ENCODE peak calls at places on chromosome 4, in ten cellular contexts. S is MG63; M is fibroblast of the conjunctiva; G is suprapubic skin; A is HT-29; I is hypothalamus; X is activated naive CD8-positive, alpha-beta T cell treated with anti-CD3 and anti-CD28 coated beads, Interleukin-2, amount 50 U/mL, for 24 hours; L is stimulated activated naive CD8-positive, alpha-beta T cell treated with anti-CD3 and anti-CD28 coated beads, Interleukin-15, Interleukin-2, amounts not matched to agents 100 U/mL and 50 U/mL, for 24 hours; E is nephron progenitor cell; Z is H54. B is an unnamed sample.

GRCh38 chr4:153785830-153786721 is 2.8 kb downstream of the SFRP2 start:
- DNase-seq in G (no peak), I (no peak), E (no peak), M (no peak), X (no peak), A (peak), S (no peak), L (no peak), Z (peak), B (no peak)

GRCh38 chr4:35952751-35953150 is 291.6 kb downstream of the ARAP2 start:
- DNase-seq in A (no peak), M (no peak), X (no peak), I (no peak), E (no peak), G (no peak), S (no peak), L (no peak), Z (no peak), B (no peak)

GRCh38 chr4:163111588-163111987 is 55.1 kb downstream of the NAF1 start:
- DNase-seq in A (no peak), G (no peak), M (no peak), Z (no peak), E (no peak), I (no peak), L (no peak), S (no peak), X (no peak), B (no peak)

GRCh38 chr4:56460085-56460484 is 7.3 kb upstream of the SRP72 start:
- DNase-seq in E (no peak), L (no peak), A (no peak), G (no peak), I (no peak), Z (no peak), S (no peak), M (no peak), X (no peak), B (no peak)

GRCh38 chr4:144295286-144295995 is 154.9 kb upstream of the GYPA start:
- DNase-seq in M (no peak), Z (no peak), S (no peak), I (no peak), L (no peak), X (no peak), A (no peak), E (no peak), G (no peak), B (no peak)

GRCh38 chr4:99885063-99885664 is 9.1 kb downstream of the LAMTOR3 start:
- DNase-seq in E (no peak), A (peak), G (no peak), L (no peak), Z (no peak), M (peak), I (no peak), X (no peak), S (no peak), B (peak)

GRCh38 chr4:79949186-79949585 is 123.8 kb downstream of the ANTXR2 start:
- DNase-seq in I (no peak), L (no peak), G (no peak), A (no peak), S (no peak), M (no peak), E (no peak), Z (no peak), X (no peak), B (no peak)

GRCh38 chr4:46266106-46266505 is 123.8 kb downstream of the GABRA2 start:
- DNase-seq in M (no peak), Z (no peak), S (no peak), G (no peak), L (no peak), E (no peak), I (no peak), X (no peak), A (no peak), B (no peak)

GRCh38 chr4:65665951-65666523 is 4.3 kb downstream of the EPHA5 start:
- DNase-seq in M (no peak), G (no peak), X (no peak), A (no peak), I (no peak), Z (peak), L (no peak), E (no peak), S (peak), B (peak)

GRCh38 chr4:46653842-46654241 is 255.2 kb downstream of the COX7B2 start:
- DNase-seq in A (no peak), X (no peak), S (no peak), G (no peak), M (no peak), E (no peak), Z (no peak), L (no peak), I (no peak), B (no peak)

GRCh38 chr4:166309286-166309685 is 436.2 kb downstream of the TLL1 start:
- DNase-seq in L (no peak), M (no peak), E (no peak), Z (no peak), X (no peak), S (no peak), G (no peak), A (no peak), I (no peak), B (no peak)

GRCh38 chr4:150886597-150886996 is 128.5 kb downstream of the LRBA start:
- DNase-seq in S (no peak), E (no peak), I (no peak), G (no peak), A (no peak), L (no peak), Z (no peak), M (peak), X (no peak), B (no peak)

GRCh38 chr4:2320746-2321145 is 58.8 kb upstream of the MXD4 start:
- DNase-seq in I (no peak), S (no peak), E (no peak), M (no peak), Z (no peak), A (no peak), L (no peak), G (no peak), X (no peak), B (no peak)

GRCh38 chr4:36712013-36712412 is 430.6 kb downstream of the DTHD1 start:
- DNase-seq in E (no peak), M (no peak), X (no peak), I (no peak), S (no peak), G (no peak), Z (no peak), L (no peak), A (no peak), B (peak)

GRCh38 chr4:118287691-118288090 is 65.1 kb downstream of the PRSS12 start:
- DNase-seq in E (no peak), I (no peak), L (no peak), Z (no peak), G (no peak), A (no peak), M (no peak), X (no peak), S (no peak), B (no peak)

GRCh38 chr4:55169352-55169959 is 44.1 kb upstream of the KDR start:
- DNase-seq in A (peak), E (no peak), I (no peak), X (no peak), Z (no peak), M (no peak), S (no peak), G (no peak), L (no peak), B (no peak)

GRCh38 chr4:174170906-174171305 is 112.6 kb downstream of the FBXO8 start:
- DNase-seq in M (no peak), G (no peak), A (no peak), E (no peak), S (no peak), I (no peak), X (no peak), Z (no peak), L (no peak), B (no peak)

GRCh38 chr4:7861440-7861881 is 78.2 kb downstream of the AFAP1 start:
- DNase-seq in I (no peak), L (no peak), A (no peak), S (peak), M (peak), G (no peak), X (no peak), E (no peak), Z (no peak), B (peak)

GRCh38 chr4:110480741-110481271 is 4.9 kb downstream of the ENPEP start:
- DNase-seq in L (no peak), A (no peak), E (no peak), Z (no peak), S (no peak), I (no peak), X (no peak), M (no peak), G (no peak), B (no peak)

GRCh38 chr4:128583753-128584712 is 225.5 kb upstream of the JADE1 start:
- DNase-seq in Z (no peak), M (no peak), X (no peak), L (no peak), S (no peak), G (no peak), E (no peak), A (peak), I (no peak), B (no peak)

GRCh38 chr4:185179488-185179887 is 24.3 kb downstream of the CFAP97 start:
- DNase-seq in I (no peak), G (no peak), S (no peak), X (no peak), E (no peak), L (no peak), A (no peak), Z (no peak), M (no peak), B (no peak)

GRCh38 chr4:5810770-5811430 is 82.0 kb downstream of the CRMP1 start:
- DNase-seq in A (no peak), M (no peak), G (no peak), S (no peak), X (no peak), I (no peak), Z (no peak), E (no peak), L (no peak), B (no peak)

GRCh38 chr4:43089730-43090129 is 197.2 kb downstream of the GRXCR1 start:
- DNase-seq in A (no peak), I (no peak), L (no peak), Z (no peak), S (peak), X (no peak), E (no peak), M (no peak), G (no peak), B (peak)

GRCh38 chr4:97493815-97494518 is 649.3 kb downstream of the STPG2 start:
- DNase-seq in E (no peak), I (no peak), X (no peak), M (no peak), A (peak), L (no peak), Z (no peak), G (no peak), S (no peak), B (no peak)

GRCh38 chr4:75849459-75849858 is 52.8 kb downstream of the PPEF2 start:
- DNase-seq in E (peak), G (no peak), A (no peak), S (no peak), Z (no peak), I (no peak), L (no peak), M (no peak), X (no peak), B (no peak)

GRCh38 chr4:2222838-2223237 is 19.1 kb downstream of the HAUS3 start:
- DNase-seq in A (no peak), I (no peak), X (no peak), E (no peak), Z (no peak), S (no peak), L (no peak), M (no peak), G (no peak), B (no peak)

GRCh38 chr4:88204882-88205281 is 46.4 kb upstream of the ABCG2 start:
- DNase-seq in X (no peak), A (peak), G (no peak), E (no peak), S (no peak), Z (no peak), I (no peak), M (no peak), L (no peak), B (no peak)

GRCh38 chr4:128525387-128525786 is 237.8 kb upstream of the PGRMC2 start:
- DNase-seq in X (no peak), S (no peak), G (no peak), A (peak), E (no peak), Z (no peak), M (peak), I (no peak), L (no peak), B (no peak)

GRCh38 chr4:2449511-2450392 is 19.2 kb upstream of the RNF4 start:
- DNase-seq in G (no peak), A (no peak), X (no peak), M (no peak), E (no peak), Z (no peak), L (no peak), I (no peak), S (no peak), B (no peak)

GRCh38 chr4:168766537-168767316 is 243.3 kb downstream of the CBR4 start:
- DNase-seq in A (peak), I (no peak), G (no peak), L (no peak), M (no peak), Z (no peak), S (peak), X (no peak), E (no peak), B (no peak)

GRCh38 chr4:11691236-11691635 is 262.5 kb upstream of the HS3ST1 start:
- DNase-seq in A (no peak), Z (no peak), I (no peak), S (no peak), G (no peak), X (no peak), E (no peak), M (no peak), L (no peak), B (no peak)

GRCh38 chr4:61173799-61174198 is 26.3 kb upstream of the ADGRL3 start:
- DNase-seq in M (no peak), S (no peak), L (no peak), X (no peak), E (no peak), A (peak), G (no peak), I (no peak), Z (no peak), B (no peak)

GRCh38 chr4:135316266-135316779 is 1114.7 kb upstream of the PABPC4L start:
- DNase-seq in L (no peak), Z (no peak), A (peak), M (no peak), E (no peak), G (no peak), X (no peak), S (no peak), I (no peak), B (no peak)

GRCh38 chr4:105113800-105114199 is 32.9 kb upstream of the TET2 start:
- DNase-seq in E (no peak), S (no peak), L (no peak), G (no peak), A (no peak), M (no peak), Z (no peak), X (no peak), I (no peak), B (no peak)

GRCh38 chr4:184392321-184392720 is 82.0 kb downstream of the IRF2 start:
- DNase-seq in S (no peak), M (no peak), L (no peak), E (no peak), I (no peak), Z (no peak), X (no peak), G (no peak), A (no peak), B (no peak)

GRCh38 chr4:93396274-93396673 is 432.3 kb upstream of the ATOH1 start:
- DNase-seq in G (no peak), Z (no peak), I (no peak), X (no peak), A (no peak), S (peak), M (peak), L (no peak), E (no peak), B (peak)

GRCh38 chr4:153083447-153083921 is 120.8 kb upstream of the TRIM2 start:
- DNase-seq in Z (peak), S (peak), L (peak), M (peak), G (no peak), A (peak), X (peak), E (peak), I (no peak), B (peak)

GRCh38 chr4:15428611-15429010 is 778 bp downstream of the C1QTNF7 start:
- DNase-seq in E (no peak), X (no peak), I (no peak), M (no peak), A (no peak), Z (no peak), G (peak), S (no peak), L (no peak), B (no peak)

GRCh38 chr4:83285022-83285387 is 407 bp upstream of the COQ2 start:
- DNase-seq in G (no peak), M (peak), L (no peak), A (peak), I (no peak), Z (no peak), E (no peak), S (peak), X (peak), B (no peak)

B was measured in astrocyte of the cerebellum.